ENCODE peak calls at places on chromosomes 5 and 9, in four cellular contexts. One of them, this sample, is unnamed.

GRCh38 chr5:88818296-88818695 is 64.7 kb downstream of the MEF2C start:
- DNase-seq in progenitor cell of endocrine pancreas: no peak
- DNase-seq in AG09309: no peak
- DNase-seq in nephron progenitor cell: no peak
- DNase-seq in this sample: no peak

GRCh38 chr9:114396558-114397218 is 8.9 kb upstream of the AKNA start:
- DNase-seq in progenitor cell of endocrine pancreas: no peak
- DNase-seq in AG09309: peak
- DNase-seq in nephron progenitor cell: no peak
- DNase-seq in this sample: no peak

GRCh38 chr9:127050581-127050980 is 71.9 kb downstream of the ANGPTL2 start:
- DNase-seq in progenitor cell of endocrine pancreas: no peak
- DNase-seq in AG09309: no peak
- DNase-seq in nephron progenitor cell: no peak
- DNase-seq in this sample: no peak

GRCh38 chr5:65967288-65968066 is 41.1 kb downstream of the ERBIN start:
- DNase-seq in progenitor cell of endocrine pancreas: no peak
- DNase-seq in AG09309: no peak
- DNase-seq in nephron progenitor cell: no peak
- DNase-seq in this sample: no peak

GRCh38 chr5:40986666-40987065 is 77.4 kb downstream of the C7 start:
- DNase-seq in progenitor cell of endocrine pancreas: no peak
- DNase-seq in AG09309: no peak
- DNase-seq in nephron progenitor cell: no peak
- DNase-seq in this sample: no peak

GRCh38 chr5:32254987-32255900 is 57.5 kb downstream of the MTMR12 start:
- DNase-seq in progenitor cell of endocrine pancreas: no peak
- DNase-seq in AG09309: no peak
- DNase-seq in nephron progenitor cell: no peak
- DNase-seq in this sample: no peak

GRCh38 chr9:22238809-22239684 is 207.6 kb upstream of the DMRTA1 start:
- DNase-seq in progenitor cell of endocrine pancreas: no peak
- DNase-seq in AG09309: no peak
- DNase-seq in nephron progenitor cell: no peak
- DNase-seq in this sample: no peak

GRCh38 chr9:113540466-113540865 is 76.9 kb downstream of the RGS3 start:
- DNase-seq in progenitor cell of endocrine pancreas: no peak
- DNase-seq in AG09309: no peak
- DNase-seq in nephron progenitor cell: no peak
- DNase-seq in this sample: no peak

GRCh38 chr9:22645893-22646292 is 199.3 kb downstream of the DMRTA1 start:
- DNase-seq in progenitor cell of endocrine pancreas: no peak
- DNase-seq in AG09309: no peak
- DNase-seq in nephron progenitor cell: no peak
- DNase-seq in this sample: no peak

GRCh38 chr9:109035684-109036423 is 22.6 kb upstream of the CTNNAL1 start:
- DNase-seq in progenitor cell of endocrine pancreas: no peak
- DNase-seq in AG09309: peak
- DNase-seq in nephron progenitor cell: no peak
- DNase-seq in this sample: peak

DNA sequence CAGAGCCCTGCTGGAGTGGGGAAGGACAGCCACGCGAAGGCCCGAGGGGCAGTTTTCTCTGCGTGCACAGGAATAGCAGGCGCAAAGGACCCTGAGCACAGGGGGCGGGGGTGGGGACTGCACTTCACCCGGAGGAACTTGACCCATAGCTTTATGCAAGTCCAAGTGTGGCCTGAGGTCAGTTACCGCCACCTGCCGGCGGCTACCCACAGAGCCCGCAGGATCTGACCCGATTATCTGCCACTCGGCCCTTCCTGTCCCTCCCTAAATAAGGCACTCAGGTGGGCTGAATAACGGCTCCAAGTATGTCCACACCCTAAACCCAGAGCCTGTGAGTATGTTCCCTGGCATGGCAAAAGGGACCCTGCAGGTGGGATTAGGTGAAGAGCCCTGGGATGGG is 65.4 kb upstream of the FCN1 start:
- DNase-seq in progenitor cell of endocrine pancreas: no peak
- DNase-seq in AG09309: no peak
- DNase-seq in nephron progenitor cell: peak
- DNase-seq in this sample: no peak
- TF ChIP-seq CTCF in progenitor cell of endocrine pancreas: peak
- TF ChIP-seq CTCF in AG09309: no peak
- TF ChIP-seq CTCF in nephron progenitor cell: peak
- TF ChIP-seq CTCF in this sample: no peak

GRCh38 chr5:142824391-142824790 is 54.2 kb downstream of the ARHGAP26 start:
- DNase-seq in progenitor cell of endocrine pancreas: no peak
- DNase-seq in AG09309: no peak
- DNase-seq in nephron progenitor cell: no peak
- DNase-seq in this sample: no peak
- TF ChIP-seq CTCF in progenitor cell of endocrine pancreas: no peak
- TF ChIP-seq CTCF in AG09309: no peak
- TF ChIP-seq CTCF in nephron progenitor cell: no peak
- TF ChIP-seq CTCF in this sample: no peak

GRCh38 chr5:64594601-64595518 is 89.0 kb downstream of the RGS7BP start:
- DNase-seq in progenitor cell of endocrine pancreas: no peak
- DNase-seq in AG09309: no peak
- DNase-seq in nephron progenitor cell: peak
- DNase-seq in this sample: no peak
- TF ChIP-seq CTCF in progenitor cell of endocrine pancreas: peak
- TF ChIP-seq CTCF in AG09309: peak
- TF ChIP-seq CTCF in nephron progenitor cell: peak
- TF ChIP-seq CTCF in this sample: peak

DNA sequence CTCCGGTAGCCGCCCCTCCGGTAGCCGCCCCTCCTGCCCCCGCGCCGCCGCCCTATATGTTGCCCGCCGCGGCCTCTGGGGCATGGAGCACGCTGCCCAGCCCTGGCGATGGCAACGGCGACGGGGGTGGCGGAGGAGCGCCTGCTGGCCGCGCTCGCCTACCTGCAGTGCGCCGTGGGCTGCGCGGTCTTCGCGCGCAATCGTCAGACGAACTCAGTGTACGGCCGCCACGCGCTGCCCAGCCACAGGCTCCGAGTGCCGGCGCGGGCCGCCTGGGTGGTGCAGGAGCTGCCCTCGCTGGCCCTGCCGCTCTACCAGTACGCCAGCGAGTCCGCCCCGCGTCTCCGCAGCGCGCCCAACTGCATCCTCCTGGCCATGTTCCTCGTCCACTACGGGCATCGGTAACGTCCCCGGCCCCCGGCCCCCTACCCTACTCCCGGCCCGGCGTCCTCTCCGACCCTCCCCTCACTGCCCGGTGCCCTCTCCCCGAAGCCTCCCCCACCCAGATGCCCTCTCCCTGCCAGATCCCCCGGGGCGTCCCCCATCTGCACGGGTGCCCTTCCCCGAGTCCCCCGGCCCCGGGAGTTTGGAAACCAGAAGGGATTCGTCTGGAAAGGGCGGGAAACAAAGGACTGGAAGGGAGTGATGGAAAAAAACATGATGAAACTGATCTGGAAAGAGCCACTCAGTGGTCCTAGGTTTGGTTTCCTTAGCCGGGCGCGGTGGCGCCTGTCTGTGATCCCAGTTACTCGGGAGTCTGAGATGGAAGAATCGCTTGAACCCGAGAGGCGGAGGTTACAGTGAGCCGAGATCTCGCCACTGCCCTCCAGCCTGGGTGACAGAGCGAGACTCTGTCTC is 458 bp downstream of the SRD5A1 start:
- DNase-seq in progenitor cell of endocrine pancreas: peak
- DNase-seq in AG09309: no peak
- DNase-seq in nephron progenitor cell: peak
- DNase-seq in this sample: no peak
- TF ChIP-seq CTCF in progenitor cell of endocrine pancreas: no peak
- TF ChIP-seq CTCF in AG09309: no peak
- TF ChIP-seq CTCF in nephron progenitor cell: no peak
- TF ChIP-seq CTCF in this sample: no peak